ENCODE peak calls at places on chromosome 1, in eight cellular contexts. B is activated CD4-positive, alpha-beta T cell treated with anti-CD3 and anti-CD28 coated beads, Interleukin-2, amount 10 ng/mL, durations not matched to agents 7 days and 5 days; I is fibroblast of the aortic adventitia; L is IMR-90; G is neuronal stem cell; D is GM23338; Z is NB4; F is GM10248. S is an unnamed sample.

GRCh38 chr1:155219592-155220031 is 11.1 kb downstream of the MTX1 start:
- DNase-seq in I (peak), D (peak), L (no peak), F (peak), B (no peak), G (no peak), Z (peak), S (no peak)

GRCh38 chr1:2213576-2214505 is 14.3 kb upstream of the SKI start:
- DNase-seq in D (no peak), G (no peak), F (no peak), I (peak), B (no peak), Z (no peak), L (peak), S (peak)

GRCh38 chr1:3014041-3014440 is 7.2 kb upstream of the ACTRT2 start:
- DNase-seq in Z (no peak), B (no peak), L (no peak), F (no peak), D (no peak), G (no peak), I (no peak), S (peak)

GRCh38 chr1:86965012-86965826 is 50.8 kb downstream of the HS2ST1 start:
- DNase-seq in G (no peak), B (peak), D (peak), L (peak), F (no peak), Z (peak), I (peak), S (no peak)

GRCh38 chr1:178046856-178047255 is 47.0 kb upstream of the RASAL2 start:
- DNase-seq in I (no peak), B (no peak), D (no peak), G (no peak), Z (no peak), F (no peak), L (no peak), S (no peak)

GRCh38 chr1:183837062-183837461 is 32.1 kb downstream of the RGL1 start:
- DNase-seq in Z (no peak), I (no peak), D (no peak), G (no peak), B (no peak), F (no peak), L (no peak), S (no peak)

GRCh38 chr1:22229374-22229773 is 86.5 kb upstream of the WNT4 start:
- DNase-seq in F (no peak), B (no peak), L (peak), Z (no peak), G (no peak), D (peak), I (peak), S (no peak)

GRCh38 chr1:32151319-32151787 is 28.1 kb upstream of the TXLNA start:
- DNase-seq in B (no peak), D (no peak), L (peak), F (no peak), G (no peak), Z (no peak), I (peak), S (no peak)

GRCh38 chr1:53572802-53573148 is 113.6 kb downstream of the DMRTB1 start:
- DNase-seq in G (no peak), L (no peak), Z (no peak), B (no peak), F (no peak), I (no peak), D (no peak), S (no peak)

GRCh38 chr1:38083541-38083940 is 36.9 kb upstream of the POU3F1 start:
- DNase-seq in I (no peak), Z (no peak), F (no peak), G (no peak), B (no peak), L (no peak), D (peak), S (no peak)

GRCh38 chr1:110770832-110771231 is 96.1 kb upstream of the KCNA3 start:
- DNase-seq in L (no peak), Z (no peak), G (no peak), D (no peak), B (no peak), F (no peak), I (no peak), S (no peak)

GRCh38 chr1:93244298-93245069 is 64.0 kb downstream of the CCDC18 start:
- DNase-seq in L (no peak), B (no peak), I (peak), G (no peak), D (no peak), Z (no peak), F (no peak), S (no peak)

GRCh38 chr1:51414811-51415210 is 84.4 kb upstream of the TTC39A start:
- DNase-seq in B (no peak), F (no peak), Z (no peak), D (no peak), I (no peak), G (no peak), L (no peak), S (no peak)

GRCh38 chr1:182507685-182508084 is 57.7 kb downstream of the RGSL1 start:
- DNase-seq in B (no peak), D (no peak), F (no peak), Z (no peak), G (no peak), L (no peak), I (peak), S (no peak)

GRCh38 chr1:212671342-212672031 is 28.2 kb downstream of the BATF3 start:
- DNase-seq in B (no peak), I (peak), Z (peak), F (no peak), G (no peak), L (peak), D (peak), S (no peak)

GRCh38 chr1:161970633-161971032 is 53.0 kb downstream of the OLFML2B start:
- DNase-seq in B (no peak), F (no peak), D (no peak), Z (no peak), I (no peak), G (no peak), L (no peak), S (no peak)

GRCh38 chr1:64864018-64864945 is 102.1 kb downstream of the JAK1 start:
- DNase-seq in D (no peak), Z (peak), F (peak), B (peak), L (no peak), I (no peak), G (no peak), S (peak)

GRCh38 chr1:32876341-32877210 is 5.9 kb upstream of the FNDC5 start:
- DNase-seq in Z (peak), I (peak), G (no peak), L (no peak), B (peak), F (peak), D (peak), S (peak)

GRCh38 chr1:205446828-205447227 is 9.0 kb downstream of the BLACAT1 start:
- DNase-seq in D (peak), G (no peak), L (no peak), B (no peak), F (no peak), I (no peak), Z (no peak), S (peak)

S was measured in Right ventricle myocardium inferior.